ENCODE peak calls at places on chromosomes 13 and 19, in seven cellular contexts. S, T, I, N, K, D and Q are unnamed samples.

GRCh38 chr13:91375119-91375729 is 23.2 kb upstream of the GPC5 start:
- DNase-seq in N (peak), T (peak), S (peak), K (no peak), D (no peak), I (no peak), Q (no peak)

GRCh38 chr13:23851106-23851505 is 38.1 kb downstream of the MIPEP start:
- DNase-seq in I (no peak), D (no peak), N (peak), T (no peak), S (no peak), K (no peak), Q (no peak)

GRCh38 chr13:42307461-42307860 is 35.5 kb downstream of the AKAP11 start:
- DNase-seq in T (no peak), K (no peak), N (no peak), D (no peak), I (no peak), S (no peak), Q (no peak)

GRCh38 chr19:36528921-36529518 is 949 bp upstream of the ZNF260 start:
- DNase-seq in I (peak), T (no peak), S (peak), K (no peak), D (peak), N (no peak), Q (no peak)

GRCh38 chr13:21149568-21149967 is 26.8 kb downstream of the SKA3 start:
- DNase-seq in N (peak), T (no peak), S (peak), D (no peak), K (no peak), I (no peak), Q (no peak)

GRCh38 chr19:2282062-2282861 is at the start of gene PEAK3:
- DNase-seq in S (peak), D (peak), I (no peak), T (no peak), K (no peak), N (peak), Q (peak)

GRCh38 chr13:74820809-74821208 is 661.2 kb downstream of the TBC1D4 start:
- DNase-seq in D (no peak), T (no peak), I (no peak), N (no peak), S (no peak), K (no peak), Q (no peak)

GRCh38 chr19:29922972-29923371 is 19.1 kb upstream of the URI1 start:
- DNase-seq in I (no peak), D (no peak), T (no peak), S (no peak), N (no peak), K (no peak), Q (no peak)

GRCh38 chr19:41541990-41542584 is 33.9 kb upstream of the CEACAM21 start:
- DNase-seq in I (peak), S (no peak), N (peak), K (peak), T (peak), D (peak), Q (no peak)

GRCh38 chr13:33236021-33236420 is 49.5 kb downstream of the STARD13 start:
- DNase-seq in K (no peak), N (peak), T (no peak), D (no peak), I (no peak), S (no peak), Q (no peak)